ENCODE peak calls at places on chromosomes 7 and 10, in nine cellular contexts. L is neural progenitor cell; Z is endothelial cell of umbilical vein; X is psoas muscle; T is CD8-positive, alpha-beta T cell; M is left ventricle myocardium inferior; R is bronchial epithelial cell; S is HFFc6; B is AG09309. J is an unnamed sample.

GRCh38 chr7:49787980-49788379 is 14.5 kb downstream of the VWC2 start:
- DNase-seq in L (no peak), Z (no peak), X (no peak), T (no peak), M (peak; percentile 35), R (no peak), S (no peak), B (no peak), J (no peak)

GRCh38 chr7:157267516-157267915 is 69.3 kb upstream of the DNAJB6 start:
- DNase-seq in L (no peak), Z (no peak), X (no peak), T (no peak), M (no peak), R (no peak), S (no peak), B (no peak), J (no peak)

GRCh38 chr10:124579003-124579384 is 117.4 kb downstream of the LHPP start:
- DNase-seq in L (no peak), Z (no peak), X (peak; percentile 33), T (no peak), M (no peak), R (peak; percentile 92), S (no peak), B (peak; percentile 10), J (peak; percentile 68)

GRCh38 chr10:62648941-62649340 is 155.6 kb upstream of the ADO start:
- DNase-seq in L (no peak), Z (no peak), X (no peak), T (no peak), M (no peak), R (no peak), S (no peak), B (no peak), J (no peak)

GRCh38 chr7:117659453-117660086 is 179.7 kb downstream of the CFTR start:
- DNase-seq in L (no peak), Z (no peak), X (no peak), T (no peak), M (no peak), R (no peak), S (no peak), B (no peak), J (no peak)

GRCh38 chr10:3770611-3771110 is 14.3 kb downstream of the KLF6 start:
- DNase-seq in L (peak; percentile 73), Z (no peak), X (no peak), T (no peak), M (no peak), R (no peak), S (no peak), B (no peak), J (no peak)

GRCh38 chr10:70920519-70920918 is 32.2 kb upstream of the PCBD1 start:
- DNase-seq in L (no peak), Z (no peak), X (peak; percentile 28), T (no peak), M (no peak), R (peak; percentile 34), S (no peak), B (no peak), J (peak; percentile 41)

GRCh38 chr7:2978403-2978802 is 65.3 kb downstream of the CARD11 start:
- DNase-seq in L (no peak), Z (no peak), X (no peak), T (peak; percentile 79), M (peak; percentile 28), R (peak; percentile 51), S (no peak), B (no peak), J (no peak)

GRCh38 chr10:126216221-126216701 is 172.0 kb downstream of the ADAM12 start:
- DNase-seq in L (no peak), Z (no peak), X (no peak), T (no peak), M (no peak), R (no peak), S (peak; percentile 24), B (peak; percentile 85), J (no peak)

GRCh38 chr10:34627741-34628140 is 187.4 kb downstream of the PARD3 start:
- DNase-seq in L (no peak), Z (no peak), X (no peak), T (no peak), M (no peak), R (no peak), S (no peak), B (no peak), J (no peak)

GRCh38 chr7:100503350-100503735 is 19.6 kb downstream of the NYAP1 start:
- DNase-seq in L (no peak), Z (no peak), X (no peak), T (no peak), M (no peak), R (peak; percentile 18), S (peak; percentile 41), B (no peak), J (peak; percentile 46)

GRCh38 chr10:102781921-102782542 is 38.3 kb downstream of the WBP1L start:
- DNase-seq in L (no peak), Z (peak; percentile 83), X (no peak), T (no peak), M (no peak), R (peak; percentile 46), S (no peak), B (no peak), J (no peak)

GRCh38 chr7:115015619-115016018 is 93.7 kb downstream of the MDFIC start:
- DNase-seq in L (no peak), Z (no peak), X (no peak), T (no peak), M (no peak), R (no peak), S (peak; percentile 94), B (no peak), J (no peak)

GRCh38 chr10:115936926-115937755 is 335.9 kb downstream of the GFRA1 start:
- DNase-seq in L (no peak), Z (peak; percentile 21), X (no peak), T (no peak), M (no peak), R (peak; percentile 4), S (peak; percentile 87), B (peak; percentile 31), J (no peak)

GRCh38 chr10:123562387-123562786 is 103.8 kb upstream of the GPR26 start:
- DNase-seq in L (no peak), Z (no peak), X (no peak), T (no peak), M (no peak), R (no peak), S (no peak), B (no peak), J (no peak)

GRCh38 chr7:14021069-14021468 is 31.6 kb upstream of the ETV1 start:
- DNase-seq in L (no peak), Z (no peak), X (no peak), T (no peak), M (no peak), R (peak; percentile 69), S (no peak), B (no peak), J (peak; percentile 32)

GRCh38 chr10:4130685-4131084 is 345.7 kb upstream of the KLF6 start:
- DNase-seq in L (no peak), Z (peak; percentile 75), X (no peak), T (peak; percentile 44), M (no peak), R (no peak), S (no peak), B (no peak), J (no peak)

GRCh38 chr7:44587843-44588711 is 6.0 kb upstream of the TMED4 start:
- DNase-seq in L (no peak), Z (peak; percentile 81), X (no peak), T (peak; percentile 60), M (no peak), R (peak; percentile 66), S (peak; percentile 60), B (peak; percentile 39), J (peak; percentile 24)
- TF ChIP-seq CTCF in L (peak; percentile 61), Z (peak; percentile 48), X (peak; percentile 64), T (peak; percentile 68), M (peak; percentile 74), R (peak; percentile 58), S (peak; percentile 82), B (peak; percentile 65), J (peak; percentile 86)

DNA sequence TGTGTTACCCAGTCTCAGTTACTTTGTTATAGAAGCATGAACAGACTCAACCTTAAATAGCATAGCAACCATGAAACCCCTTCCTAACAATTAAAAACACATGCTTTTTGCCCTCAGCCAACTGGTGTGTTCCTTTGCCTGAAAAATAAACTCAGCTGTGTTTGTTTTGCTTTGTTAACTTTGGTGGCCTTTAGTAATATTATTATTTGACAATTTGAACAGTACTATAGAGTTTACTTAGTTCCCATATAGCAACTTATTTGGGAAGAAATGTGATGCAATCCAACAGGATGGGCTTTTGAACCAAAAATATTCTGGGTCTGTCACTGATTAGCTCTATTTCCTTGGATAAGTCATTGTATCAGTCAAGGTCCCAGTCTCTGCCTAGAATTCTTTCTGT is 22.5 kb upstream of the MKLN1 start:
- DNase-seq in L (no peak), Z (no peak), X (no peak), T (no peak), M (no peak), R (no peak), S (no peak), B (no peak), J (no peak)
- TF ChIP-seq CTCF in L (no peak), Z (no peak), X (no peak), T (no peak), M (no peak), R (no peak), S (no peak), B (no peak), J (no peak)

DNA sequence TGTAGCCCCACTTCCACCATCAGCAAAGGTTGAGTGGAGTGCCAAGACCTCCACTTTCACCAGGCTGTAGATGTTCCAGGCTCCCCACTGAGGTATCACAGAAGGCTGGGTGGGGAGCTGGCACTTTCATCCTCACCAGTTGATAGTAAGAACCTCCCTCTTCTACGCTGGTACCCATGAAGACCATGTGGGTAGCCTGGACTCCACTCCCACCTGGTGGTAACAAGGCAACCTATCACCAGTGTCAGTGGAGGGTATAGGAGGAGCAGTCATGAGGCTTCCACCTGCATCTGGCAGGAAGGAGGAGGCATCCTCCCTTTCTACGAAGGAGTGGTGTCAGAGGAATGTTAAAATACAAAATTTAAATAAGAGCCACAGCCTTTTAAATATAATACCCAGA is 4.4 kb downstream of the SMIM30 start:
- DNase-seq in L (peak; percentile 41), Z (no peak), X (no peak), T (no peak), M (no peak), R (peak; percentile 29), S (no peak), B (no peak), J (no peak)
- TF ChIP-seq CTCF in L (peak; percentile 45), Z (no peak), X (no peak), T (no peak), M (peak; percentile 34), R (peak; percentile 39), S (peak; percentile 57), B (peak; percentile 26), J (no peak)

DNA sequence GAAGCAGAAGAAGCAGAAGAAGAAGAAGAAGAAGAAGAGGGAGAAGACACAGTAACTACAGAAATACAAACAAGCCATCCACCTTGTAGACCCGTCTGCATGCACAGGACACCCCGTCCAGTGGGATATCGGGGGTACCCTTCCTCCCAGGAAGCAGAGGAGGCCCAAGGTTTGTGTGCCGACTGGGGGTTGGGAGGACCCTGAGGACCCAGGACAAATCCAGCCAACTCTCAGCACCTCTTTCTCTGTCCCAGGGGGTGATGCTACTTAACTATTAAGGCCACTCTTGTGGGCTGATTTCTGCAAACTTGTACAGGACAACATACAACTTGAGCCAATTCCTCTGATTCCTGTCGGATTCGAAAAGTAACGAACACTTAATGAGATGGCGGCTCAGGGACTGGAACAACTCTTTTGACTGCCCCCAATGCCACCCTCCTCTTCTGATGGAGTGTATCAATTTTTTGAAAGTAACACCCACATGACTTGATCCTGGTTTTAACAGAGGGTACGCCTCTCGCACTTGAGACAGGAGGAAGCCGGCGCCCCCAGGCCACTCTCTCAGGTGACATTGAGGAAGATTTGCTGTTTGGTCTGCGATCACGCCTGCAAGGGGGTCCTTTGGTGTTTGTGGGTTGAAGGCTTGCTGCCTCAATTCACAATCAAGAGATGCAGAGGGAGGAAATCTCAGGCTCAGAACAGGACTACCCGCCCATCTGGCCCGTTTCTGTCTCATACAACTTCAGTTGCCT is 192.6 kb downstream of the TNS3 start:
- DNase-seq in L (no peak), Z (no peak), X (peak; percentile 26), T (no peak), M (no peak), R (no peak), S (no peak), B (no peak), J (no peak)
- TF ChIP-seq CTCF in L (no peak), Z (no peak), X (no peak), T (no peak), M (no peak), R (no peak), S (no peak), B (no peak), J (no peak)